ENCODE peak calls at places on chromosomes 5 and 9, in seven cellular contexts. R is CD4-positive, alpha-beta memory T cell; X is sigmoid colon; N is upper lobe of right lung; A is stomach; Z is left ventricle myocardium inferior; C is neuronal stem cell. J is an unnamed sample.

GRCh38 chr5:61768692-61769281 is 436.7 kb downstream of the ZSWIM6 start:
- DNase-seq in N (no peak), R (no peak), C (peak), X (no peak), A (peak), Z (no peak), J (peak)

GRCh38 chr9:101226803-101227202 is 158.0 kb downstream of the BAAT start:
- DNase-seq in R (no peak), X (no peak), C (no peak), Z (no peak), A (no peak), N (no peak), J (no peak)

GRCh38 chr5:136425914-136426313 is 60.6 kb upstream of the TRPC7 start:
- DNase-seq in C (no peak), A (no peak), N (no peak), Z (no peak), X (no peak), R (no peak), J (no peak)

GRCh38 chr5:56011835-56012234 is 17.1 kb upstream of the IL6ST start:
- DNase-seq in Z (no peak), X (no peak), C (no peak), A (no peak), N (no peak), R (no peak), J (no peak)

GRCh38 chr5:163177971-163178370 is 259.4 kb upstream of the CCNG1 start:
- DNase-seq in C (no peak), A (no peak), R (no peak), X (no peak), Z (no peak), N (no peak), J (no peak)

GRCh38 chr5:96483878-96484277 is 50.8 kb upstream of the PCSK1 start:
- DNase-seq in C (peak), X (no peak), A (no peak), Z (no peak), R (peak), N (no peak), J (peak)

GRCh38 chr5:52786937-52787599 is 648 bp upstream of the ITGA1 start:
- DNase-seq in N (no peak), Z (no peak), R (peak), X (peak), C (no peak), A (peak), J (no peak)

GRCh38 chr9:38008168-38009034 is 60.6 kb downstream of the SHB start:
- DNase-seq in N (peak), C (no peak), X (no peak), Z (no peak), R (no peak), A (peak), J (no peak)

GRCh38 chr5:57651127-57651526 is 168.5 kb upstream of the ACTBL2 start:
- DNase-seq in R (no peak), A (no peak), C (no peak), X (no peak), N (no peak), Z (no peak), J (no peak)

GRCh38 chr5:79464695-79465332 is 49.1 kb downstream of the HOMER1 start:
- DNase-seq in C (no peak), A (no peak), X (no peak), Z (no peak), R (peak), N (no peak), J (no peak)

GRCh38 chr5:93164690-93165089 is 416.3 kb downstream of the NR2F1-AS1 start:
- DNase-seq in A (no peak), N (no peak), Z (no peak), R (no peak), X (no peak), C (no peak), J (no peak)

GRCh38 chr5:122366501-122366900 is 54.5 kb downstream of the SNCAIP start:
- DNase-seq in Z (no peak), R (no peak), C (no peak), N (no peak), A (no peak), X (no peak), J (no peak)

GRCh38 chr5:88675758-88676636 is 207.0 kb downstream of the MEF2C start:
- DNase-seq in Z (no peak), R (no peak), C (no peak), A (no peak), N (peak), X (no peak), J (no peak)

GRCh38 chr9:131627326-131627845 is 82.1 kb downstream of the PRRT1B start:
- DNase-seq in X (no peak), N (peak), A (no peak), Z (no peak), C (no peak), R (no peak), J (no peak)

GRCh38 chr9:131629827-131630205 is 84.5 kb downstream of the PRRT1B start:
- DNase-seq in N (no peak), C (no peak), X (no peak), A (no peak), R (no peak), Z (no peak), J (no peak)

GRCh38 chr9:131628821-131629197 is 83.5 kb downstream of the PRRT1B start:
- DNase-seq in R (no peak), A (no peak), X (no peak), N (peak), C (no peak), Z (no peak), J (no peak)

GRCh38 chr9:131625848-131626670 is 80.7 kb downstream of the PRRT1B start:
- DNase-seq in Z (no peak), R (peak), N (no peak), X (no peak), C (no peak), A (no peak), J (no peak)

DNA sequence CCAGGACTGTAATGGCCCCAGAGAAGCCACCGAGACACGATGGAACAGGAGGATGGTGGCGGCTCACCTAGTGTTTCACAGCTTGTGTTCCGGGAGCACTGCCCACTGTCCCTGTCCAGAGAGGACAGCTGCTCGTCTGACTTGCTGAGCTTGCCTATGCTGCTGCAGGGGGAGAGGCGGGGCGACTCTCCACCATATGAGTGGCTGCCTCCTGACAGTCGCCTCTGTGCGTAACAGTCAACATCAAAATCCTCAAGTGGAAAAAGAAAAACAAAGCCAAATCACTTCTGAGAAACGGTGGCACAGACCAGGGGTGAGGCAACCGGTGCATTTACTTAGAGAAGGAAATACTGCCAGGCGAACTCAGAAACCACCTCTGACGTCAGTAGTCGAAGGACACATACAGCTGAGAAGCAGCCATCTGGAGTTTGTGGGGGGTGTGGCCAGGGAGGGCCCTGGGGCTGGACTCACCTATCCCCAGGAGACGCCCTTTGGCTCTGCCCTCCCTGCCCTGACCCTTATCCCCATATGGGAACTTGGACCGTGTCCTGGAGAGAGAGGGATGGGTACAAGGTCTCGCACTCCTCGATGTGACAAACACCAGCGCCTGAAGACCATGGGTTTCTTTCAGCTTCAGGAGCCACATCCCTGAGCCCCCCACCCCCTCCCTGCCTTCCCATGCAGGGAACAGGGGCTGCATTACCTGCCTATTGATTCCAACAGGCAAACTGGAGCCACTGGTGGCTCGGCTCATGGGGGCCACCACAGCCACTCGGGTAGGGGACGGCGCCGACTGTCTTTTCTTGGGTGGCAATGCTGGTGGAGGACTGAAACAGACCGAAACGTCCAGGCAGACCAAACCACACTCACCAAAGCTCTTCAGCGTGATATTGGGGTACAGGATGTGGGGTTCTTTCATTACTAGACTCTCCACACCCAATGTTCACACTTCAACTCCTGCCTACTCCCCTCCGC is 82.8 kb downstream of the PRRT1B start:
- DNase-seq in C (no peak), N (peak), Z (no peak), A (peak), X (no peak), R (peak), J (no peak)
- H3K27ac ChIP-seq in C (no peak), N (peak), Z (peak), A (peak), X (peak), R (peak), J (no peak)

GRCh38 chr9:134213508-134214394 is 49.4 kb upstream of the RNU6ATAC start:
- DNase-seq in Z (peak), C (no peak), R (no peak), A (no peak), N (peak), X (peak), J (no peak)
- H3K27ac ChIP-seq in Z (peak), C (no peak), R (no peak), A (no peak), N (peak), X (no peak), J (no peak)

GRCh38 chr9:109935406-109936087 is 155.5 kb downstream of the PALM2AKAP2 start:
- DNase-seq in R (no peak), Z (no peak), A (no peak), X (no peak), N (no peak), C (no peak), J (no peak)
- H3K27ac ChIP-seq in R (no peak), Z (no peak), A (no peak), X (no peak), N (no peak), C (no peak), J (no peak)

DNA sequence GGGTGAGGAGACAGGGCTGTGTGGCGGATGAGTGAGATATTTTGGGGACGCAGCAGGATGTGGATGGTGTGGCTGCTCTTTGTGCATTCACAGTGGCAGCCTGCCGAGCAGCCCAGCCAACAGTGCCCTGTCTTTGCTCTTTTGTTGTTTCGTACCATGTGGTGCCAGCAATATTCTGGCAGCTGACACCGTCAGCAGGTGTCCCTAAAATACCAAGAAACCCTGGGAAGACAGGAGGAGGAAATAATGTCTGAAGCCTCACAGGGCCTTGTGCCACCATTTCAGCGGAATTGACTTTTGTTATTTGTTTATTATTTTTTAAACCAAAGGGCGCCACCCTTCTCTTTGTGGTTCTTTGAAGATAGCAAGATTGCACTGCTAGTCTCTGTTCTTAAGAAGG is 141.4 kb downstream of the CCDC192 start:
- DNase-seq in R (no peak), X (peak), N (no peak), Z (peak), A (peak), C (no peak), J (no peak)
- H3K27ac ChIP-seq in R (no peak), X (no peak), N (no peak), Z (peak), A (no peak), C (no peak), J (no peak)

DNA sequence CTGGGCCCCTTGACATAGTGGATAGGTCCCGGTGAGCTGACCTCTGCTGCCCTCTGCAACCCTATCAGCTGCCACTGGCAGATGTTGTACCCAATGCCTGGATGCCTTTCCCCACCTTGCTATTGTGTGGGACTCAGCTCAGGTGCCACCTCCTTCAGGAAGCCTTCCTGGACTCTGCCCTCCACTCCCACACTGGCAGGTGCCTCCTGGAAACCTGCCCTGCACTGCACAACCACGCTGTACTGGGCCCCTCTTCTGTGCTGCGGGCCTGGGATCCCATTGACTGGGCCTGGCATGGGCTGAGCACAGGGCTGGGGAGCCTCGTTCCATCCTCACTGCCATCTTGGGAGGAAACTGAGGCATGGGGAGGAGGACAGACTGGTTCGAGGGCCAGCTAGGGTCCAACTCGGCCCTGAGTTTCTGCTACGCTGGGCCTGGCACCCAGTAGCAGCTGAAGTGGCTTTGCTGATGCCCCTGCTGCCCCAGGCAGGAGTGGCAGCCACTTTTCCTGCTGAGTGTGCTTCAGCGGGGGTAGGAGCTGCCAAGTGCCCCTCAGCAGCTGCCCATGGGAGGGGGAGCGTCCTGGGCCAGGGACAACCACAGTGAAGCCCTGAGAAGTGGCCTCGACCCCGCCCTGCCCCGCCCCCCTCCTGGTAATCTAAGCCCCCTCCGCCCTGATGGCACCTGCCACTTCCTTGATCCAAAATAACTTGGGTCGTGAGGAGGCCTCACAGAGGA is 1.3 kb downstream of the AK1 start:
- DNase-seq in N (peak), Z (no peak), R (no peak), A (no peak), X (no peak), C (no peak), J (no peak)
- H3K27ac ChIP-seq in N (peak), Z (peak), R (no peak), A (peak), X (peak), C (no peak), J (no peak)

DNA sequence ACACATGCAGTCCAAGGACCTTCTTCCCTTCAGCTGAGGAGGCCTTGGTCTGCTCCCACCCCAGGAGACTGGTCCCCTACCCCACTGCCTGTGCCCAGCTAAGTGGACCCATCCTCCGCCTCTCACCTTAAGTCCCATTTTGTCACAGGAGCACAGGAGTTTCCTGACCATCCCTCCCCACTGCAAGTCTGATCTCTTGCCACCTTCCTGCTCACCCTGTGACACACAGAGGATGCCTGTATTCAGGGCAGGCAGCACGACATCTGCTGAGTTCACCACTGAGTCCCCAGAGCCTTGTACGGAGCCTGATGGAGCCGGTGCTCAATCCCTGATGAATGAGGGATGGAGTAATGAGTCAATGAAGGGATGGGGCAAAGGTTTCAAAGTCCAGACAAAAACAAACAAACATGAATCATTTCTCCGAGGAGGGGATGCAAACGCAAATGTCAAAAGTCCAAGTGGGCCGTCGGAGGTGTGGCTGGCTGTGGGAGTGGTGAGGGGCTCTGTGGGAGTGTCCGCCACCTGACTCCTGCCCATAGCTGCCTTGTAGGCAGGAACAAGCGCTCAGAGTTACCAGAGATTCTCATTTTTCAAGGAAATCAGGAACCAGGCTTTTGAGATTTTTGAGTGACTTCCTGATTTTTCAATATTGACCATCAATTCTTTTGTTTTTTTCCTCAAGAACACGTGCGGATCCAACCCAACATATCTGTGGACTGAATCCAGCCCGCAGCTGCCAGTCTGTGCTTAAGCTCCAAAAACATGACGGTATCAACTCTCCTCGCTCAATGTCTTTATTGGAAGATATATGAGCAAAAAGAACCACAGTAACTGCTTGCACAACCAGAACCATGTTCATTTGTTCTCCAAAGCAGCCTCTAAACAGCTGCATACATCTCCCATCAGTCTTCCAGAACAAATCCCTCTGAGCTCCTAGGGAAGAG is 4.4 kb downstream of the RAPGEF1 start:
- DNase-seq in R (no peak), N (no peak), C (no peak), Z (no peak), X (no peak), A (peak), J (no peak)
- H3K27ac ChIP-seq in R (peak), N (peak), C (no peak), Z (peak), X (peak), A (peak), J (no peak)

DNA sequence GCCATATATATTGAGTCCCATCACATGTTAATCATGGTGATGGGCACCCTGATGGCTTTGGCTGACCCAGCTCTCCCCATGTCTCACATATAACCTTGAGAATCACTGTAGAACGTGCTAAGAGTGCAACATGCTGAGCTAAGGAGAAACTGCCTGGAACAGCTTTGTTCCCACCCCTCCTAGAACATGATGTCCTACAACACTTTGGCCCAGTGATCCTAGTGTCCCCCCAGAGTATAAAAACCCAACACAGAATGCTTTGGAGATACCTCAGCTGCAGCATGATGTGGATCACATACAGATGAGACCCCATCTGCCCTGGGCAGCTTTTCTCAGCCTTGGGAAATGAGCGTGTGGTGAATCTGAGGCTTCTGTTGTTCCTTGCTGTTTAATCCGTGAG is 343.5 kb downstream of the NFIB start:
- DNase-seq in A (no peak), Z (no peak), X (no peak), C (no peak), R (no peak), N (no peak), J (no peak)
- H3K27ac ChIP-seq in A (no peak), Z (peak), X (no peak), C (no peak), R (no peak), N (no peak), J (no peak)

J was measured in keratinocyte.